ENCODE peak calls at places on chromosomes 4 and X, in six cellular contexts. One of them, this sample, is unnamed.

GRCh38 chr4:3773552-3774001 is 7.4 kb downstream of the ADRA2C start:
- DNase-seq in astrocyte of the cerebellum: no peak
- DNase-seq in GM20000: no peak
- DNase-seq in heart left ventricle: no peak
- DNase-seq in endodermal cell: no peak
- DNase-seq in colonic mucosa: no peak
- DNase-seq in this sample: no peak

GRCh38 chr4:56656346-56656643 is 24.8 kb downstream of the HOPX start:
- DNase-seq in astrocyte of the cerebellum: no peak
- DNase-seq in GM20000: peak; percentile 71
- DNase-seq in heart left ventricle: no peak
- DNase-seq in endodermal cell: peak; percentile 66
- DNase-seq in colonic mucosa: no peak
- DNase-seq in this sample: no peak

GRCh38 chr4:17324431-17324830 is 187.5 kb downstream of the QDPR start:
- DNase-seq in astrocyte of the cerebellum: peak; percentile 39
- DNase-seq in GM20000: peak; percentile 33
- DNase-seq in heart left ventricle: no peak
- DNase-seq in endodermal cell: peak; percentile 79
- DNase-seq in colonic mucosa: peak; percentile 30
- DNase-seq in this sample: no peak

GRCh38 chr4:159239534-159239933 is 136.7 kb downstream of the RAPGEF2 start:
- DNase-seq in astrocyte of the cerebellum: no peak
- DNase-seq in GM20000: no peak
- DNase-seq in heart left ventricle: no peak
- DNase-seq in endodermal cell: no peak
- DNase-seq in colonic mucosa: no peak
- DNase-seq in this sample: no peak

GRCh38 chr4:32025840-32026459 is 1305.8 kb downstream of the PCDH7 start:
- DNase-seq in astrocyte of the cerebellum: peak; percentile 38
- DNase-seq in GM20000: no peak
- DNase-seq in heart left ventricle: no peak
- DNase-seq in endodermal cell: peak; percentile 57
- DNase-seq in colonic mucosa: peak; percentile 21
- DNase-seq in this sample: no peak

GRCh38 chrX:21725916-21726315 is 32.0 kb downstream of the SMPX start:
- DNase-seq in astrocyte of the cerebellum: no peak
- DNase-seq in GM20000: no peak
- DNase-seq in heart left ventricle: no peak
- DNase-seq in endodermal cell: no peak
- DNase-seq in colonic mucosa: no peak
- DNase-seq in this sample: no peak

GRCh38 chr4:159009521-159009920 is 93.4 kb upstream of the RAPGEF2 start:
- DNase-seq in astrocyte of the cerebellum: no peak
- DNase-seq in GM20000: no peak
- DNase-seq in heart left ventricle: no peak
- DNase-seq in endodermal cell: no peak
- DNase-seq in colonic mucosa: no peak
- DNase-seq in this sample: no peak

GRCh38 chrX:27751976-27752375 is 55.8 kb upstream of the MAGEB10 start:
- DNase-seq in astrocyte of the cerebellum: no peak
- DNase-seq in GM20000: no peak
- DNase-seq in heart left ventricle: no peak
- DNase-seq in endodermal cell: no peak
- DNase-seq in colonic mucosa: no peak
- DNase-seq in this sample: no peak

GRCh38 chr4:145216532-145216931 is 36.1 kb upstream of the OTUD4 start:
- DNase-seq in astrocyte of the cerebellum: peak; percentile 16
- DNase-seq in GM20000: peak; percentile 22
- DNase-seq in heart left ventricle: no peak
- DNase-seq in endodermal cell: no peak
- DNase-seq in colonic mucosa: no peak
- DNase-seq in this sample: no peak

GRCh38 chr4:142271832-142272231 is 574.3 kb downstream of the INPP4B start:
- DNase-seq in astrocyte of the cerebellum: no peak
- DNase-seq in GM20000: no peak
- DNase-seq in heart left ventricle: no peak
- DNase-seq in endodermal cell: no peak
- DNase-seq in colonic mucosa: no peak
- DNase-seq in this sample: no peak

GRCh38 chr4:56077676-56078075 is 128.9 kb downstream of the CEP135 start:
- DNase-seq in astrocyte of the cerebellum: no peak
- DNase-seq in GM20000: no peak
- DNase-seq in heart left ventricle: no peak
- DNase-seq in endodermal cell: no peak
- DNase-seq in colonic mucosa: no peak
- DNase-seq in this sample: no peak

GRCh38 chrX:46545111-46546005 is at the start of gene ZNF674:
- DNase-seq in astrocyte of the cerebellum: peak; percentile 72
- DNase-seq in GM20000: peak; percentile 81
- DNase-seq in heart left ventricle: peak; percentile 97
- DNase-seq in endodermal cell: peak; percentile 95
- DNase-seq in colonic mucosa: peak; percentile 93
- DNase-seq in this sample: peak; percentile 91

GRCh38 chr4:127783026-127783769 is 1.1 kb downstream of the HSPA4L start:
- DNase-seq in astrocyte of the cerebellum: peak; percentile 20
- DNase-seq in GM20000: peak; percentile 50
- DNase-seq in heart left ventricle: peak; percentile 66
- DNase-seq in endodermal cell: peak; percentile 73
- DNase-seq in colonic mucosa: peak; percentile 75
- DNase-seq in this sample: no peak

GRCh38 chr4:92236907-92237306 is 66.9 kb upstream of the GRID2 start:
- DNase-seq in astrocyte of the cerebellum: no peak
- DNase-seq in GM20000: no peak
- DNase-seq in heart left ventricle: no peak
- DNase-seq in endodermal cell: no peak
- DNase-seq in colonic mucosa: no peak
- DNase-seq in this sample: no peak

GRCh38 chr4:184807797-184808718 is 17.7 kb downstream of the ACSL1 start:
- DNase-seq in astrocyte of the cerebellum: no peak
- DNase-seq in GM20000: no peak
- DNase-seq in heart left ventricle: no peak
- DNase-seq in endodermal cell: peak; percentile 83
- DNase-seq in colonic mucosa: no peak
- DNase-seq in this sample: no peak

GRCh38 chr4:36213956-36214355 is 30.4 kb downstream of the ARAP2 start:
- DNase-seq in astrocyte of the cerebellum: no peak
- DNase-seq in GM20000: no peak
- DNase-seq in heart left ventricle: no peak
- DNase-seq in endodermal cell: no peak
- DNase-seq in colonic mucosa: no peak
- DNase-seq in this sample: no peak

GRCh38 chr4:122423246-122423645 is 33.3 kb downstream of the IL2 start:
- DNase-seq in astrocyte of the cerebellum: no peak
- DNase-seq in GM20000: no peak
- DNase-seq in heart left ventricle: no peak
- DNase-seq in endodermal cell: no peak
- DNase-seq in colonic mucosa: no peak
- DNase-seq in this sample: no peak

GRCh38 chrX:43822015-43822414 is 60.2 kb downstream of the MAOB start:
- DNase-seq in astrocyte of the cerebellum: peak; percentile 12
- DNase-seq in GM20000: no peak
- DNase-seq in heart left ventricle: no peak
- DNase-seq in endodermal cell: no peak
- DNase-seq in colonic mucosa: no peak
- DNase-seq in this sample: no peak

GRCh38 chrX:66731398-66731797 is 92.5 kb upstream of the EDA2R start:
- DNase-seq in astrocyte of the cerebellum: peak; percentile 12
- DNase-seq in GM20000: peak; percentile 4
- DNase-seq in heart left ventricle: no peak
- DNase-seq in endodermal cell: no peak
- DNase-seq in colonic mucosa: no peak
- DNase-seq in this sample: no peak

GRCh38 chr4:112747035-112747434 is 110.1 kb downstream of the LARP7 start:
- DNase-seq in astrocyte of the cerebellum: no peak
- DNase-seq in GM20000: no peak
- DNase-seq in heart left ventricle: no peak
- DNase-seq in endodermal cell: peak; percentile 59
- DNase-seq in colonic mucosa: no peak
- DNase-seq in this sample: no peak

GRCh38 chr4:18882468-18882867 is 860.9 kb upstream of the LCORL start:
- DNase-seq in astrocyte of the cerebellum: peak; percentile 53
- DNase-seq in GM20000: no peak
- DNase-seq in heart left ventricle: no peak
- DNase-seq in endodermal cell: no peak
- DNase-seq in colonic mucosa: no peak
- DNase-seq in this sample: no peak

GRCh38 chr4:2172161-2172560 is 69.8 kb downstream of the HAUS3 start:
- DNase-seq in astrocyte of the cerebellum: no peak
- DNase-seq in GM20000: no peak
- DNase-seq in heart left ventricle: no peak
- DNase-seq in endodermal cell: no peak
- DNase-seq in colonic mucosa: no peak
- DNase-seq in this sample: no peak

GRCh38 chr4:6751611-6752485 is 30.7 kb upstream of the KIAA0232 start:
- DNase-seq in astrocyte of the cerebellum: no peak
- DNase-seq in GM20000: peak; percentile 59
- DNase-seq in heart left ventricle: no peak
- DNase-seq in endodermal cell: no peak
- DNase-seq in colonic mucosa: no peak
- DNase-seq in this sample: no peak

GRCh38 chrX:28756647-28757046 is 169.4 kb downstream of the IL1RAPL1 start:
- DNase-seq in astrocyte of the cerebellum: no peak
- DNase-seq in GM20000: no peak
- DNase-seq in heart left ventricle: no peak
- DNase-seq in endodermal cell: no peak
- DNase-seq in colonic mucosa: no peak
- DNase-seq in this sample: no peak

GRCh38 chr4:33160126-33160525 is 2440.0 kb downstream of the PCDH7 start:
- DNase-seq in astrocyte of the cerebellum: no peak
- DNase-seq in GM20000: no peak
- DNase-seq in heart left ventricle: no peak
- DNase-seq in endodermal cell: peak; percentile 42
- DNase-seq in colonic mucosa: no peak
- DNase-seq in this sample: no peak

GRCh38 chr4:33961751-33962150 is 2282.6 kb downstream of the ARAP2 start:
- DNase-seq in astrocyte of the cerebellum: peak; percentile 9
- DNase-seq in GM20000: no peak
- DNase-seq in heart left ventricle: no peak
- DNase-seq in endodermal cell: no peak
- DNase-seq in colonic mucosa: no peak
- DNase-seq in this sample: no peak

GRCh38 chr4:119897260-119897659 is 169.4 kb downstream of the MAD2L1 start:
- DNase-seq in astrocyte of the cerebellum: no peak
- DNase-seq in GM20000: no peak
- DNase-seq in heart left ventricle: no peak
- DNase-seq in endodermal cell: no peak
- DNase-seq in colonic mucosa: no peak
- DNase-seq in this sample: no peak

GRCh38 chrX:152926279-152926678 is 28.4 kb downstream of the ZNF185 start:
- DNase-seq in astrocyte of the cerebellum: peak; percentile 62
- DNase-seq in GM20000: peak; percentile 43
- DNase-seq in heart left ventricle: no peak
- DNase-seq in endodermal cell: peak; percentile 87
- DNase-seq in colonic mucosa: peak; percentile 47
- DNase-seq in this sample: no peak

GRCh38 chrX:31154941-31155340 is 83.1 kb upstream of the FTHL17 start:
- DNase-seq in astrocyte of the cerebellum: no peak
- DNase-seq in GM20000: no peak
- DNase-seq in heart left ventricle: no peak
- DNase-seq in endodermal cell: no peak
- DNase-seq in colonic mucosa: no peak
- DNase-seq in this sample: no peak

GRCh38 chr4:4985844-4986243 is 33.4 kb downstream of the CYTL1 start:
- DNase-seq in astrocyte of the cerebellum: no peak
- DNase-seq in GM20000: no peak
- DNase-seq in heart left ventricle: no peak
- DNase-seq in endodermal cell: peak; percentile 69
- DNase-seq in colonic mucosa: no peak
- DNase-seq in this sample: no peak
- TF ChIP-seq CTCF in astrocyte of the cerebellum: peak; percentile 22
- TF ChIP-seq CTCF in GM20000: no peak
- TF ChIP-seq CTCF in heart left ventricle: no peak
- TF ChIP-seq CTCF in endodermal cell: peak; percentile 67
- TF ChIP-seq CTCF in colonic mucosa: no peak
- TF ChIP-seq CTCF in this sample: peak; percentile 32

GRCh38 chrX:12702509-12703091 is 88.6 kb upstream of the PRPS2 start:
- DNase-seq in astrocyte of the cerebellum: no peak
- DNase-seq in GM20000: no peak
- DNase-seq in heart left ventricle: no peak
- DNase-seq in endodermal cell: peak; percentile 64
- DNase-seq in colonic mucosa: no peak
- DNase-seq in this sample: no peak
- TF ChIP-seq CTCF in astrocyte of the cerebellum: peak; percentile 31
- TF ChIP-seq CTCF in GM20000: no peak
- TF ChIP-seq CTCF in heart left ventricle: peak; percentile 22
- TF ChIP-seq CTCF in endodermal cell: peak; percentile 72
- TF ChIP-seq CTCF in colonic mucosa: peak; percentile 16
- TF ChIP-seq CTCF in this sample: peak; percentile 68

DNA sequence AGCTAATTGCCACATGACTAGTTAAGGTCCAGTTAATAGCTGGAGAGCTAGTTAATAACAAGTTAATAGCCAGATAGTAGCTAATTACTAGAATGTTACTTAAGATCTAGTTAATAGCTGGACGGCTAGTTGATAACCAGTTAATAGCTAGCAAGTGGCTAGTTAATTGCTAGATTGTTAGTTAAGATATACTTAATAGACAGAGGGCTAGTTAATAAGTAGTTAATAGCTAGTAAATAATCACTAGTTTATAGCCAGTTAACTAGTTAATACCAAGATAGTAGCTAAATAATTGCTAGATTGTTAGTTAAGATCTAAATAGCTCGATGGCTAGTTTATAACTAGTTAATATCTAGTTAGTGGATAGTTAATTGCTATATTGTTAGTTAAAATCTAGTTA is 632.6 kb upstream of the CT83 start:
- DNase-seq in astrocyte of the cerebellum: no peak
- DNase-seq in GM20000: no peak
- DNase-seq in heart left ventricle: no peak
- DNase-seq in endodermal cell: no peak
- DNase-seq in colonic mucosa: no peak
- DNase-seq in this sample: no peak
- TF ChIP-seq CTCF in astrocyte of the cerebellum: no peak
- TF ChIP-seq CTCF in GM20000: no peak
- TF ChIP-seq CTCF in heart left ventricle: no peak
- TF ChIP-seq CTCF in endodermal cell: no peak
- TF ChIP-seq CTCF in colonic mucosa: no peak
- TF ChIP-seq CTCF in this sample: no peak

DNA sequence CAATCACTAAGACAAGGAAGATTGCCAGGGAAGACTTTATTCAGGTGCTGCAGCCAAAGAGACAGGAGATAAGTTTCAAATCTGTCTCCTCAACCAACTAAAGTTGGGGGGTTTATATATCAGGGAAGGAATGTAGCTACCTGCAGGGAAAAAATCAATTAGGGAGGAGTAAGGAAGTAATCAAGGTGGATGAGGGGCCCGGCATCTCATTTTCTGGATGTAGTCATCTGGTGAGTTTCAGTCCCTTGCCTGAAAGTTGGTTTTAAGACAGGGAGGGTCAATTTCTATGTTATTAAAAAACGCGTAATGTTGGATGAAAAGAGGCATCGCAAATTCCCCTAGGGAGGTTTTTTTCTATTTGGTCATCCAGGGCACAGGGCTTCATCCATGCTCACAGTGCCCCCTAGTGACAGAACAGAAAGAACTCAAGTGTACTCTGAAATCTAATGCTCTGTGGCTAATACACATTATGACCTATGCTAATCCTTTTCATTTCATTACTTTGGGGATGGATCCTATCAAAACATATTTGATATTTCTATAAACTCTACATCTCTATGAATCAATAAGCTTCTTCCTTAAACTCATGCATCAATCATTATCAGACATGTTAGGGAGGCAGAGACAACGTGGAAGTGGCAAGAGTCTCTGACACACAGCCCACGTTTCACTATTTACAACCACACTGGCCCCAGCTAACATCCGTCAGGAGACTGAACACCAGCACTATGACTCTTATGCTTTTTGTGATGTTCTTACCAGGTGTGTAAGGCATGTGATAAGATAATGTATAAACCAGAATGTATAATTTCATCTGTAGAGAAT is 1577.0 kb upstream of the TENM3 start:
- DNase-seq in astrocyte of the cerebellum: peak; percentile 50
- DNase-seq in GM20000: peak; percentile 45
- DNase-seq in heart left ventricle: no peak
- DNase-seq in endodermal cell: peak; percentile 70
- DNase-seq in colonic mucosa: peak; percentile 24
- DNase-seq in this sample: no peak
- TF ChIP-seq CTCF in astrocyte of the cerebellum: peak; percentile 73
- TF ChIP-seq CTCF in GM20000: peak; percentile 67
- TF ChIP-seq CTCF in heart left ventricle: peak; percentile 44
- TF ChIP-seq CTCF in endodermal cell: peak; percentile 88
- TF ChIP-seq CTCF in colonic mucosa: peak; percentile 46
- TF ChIP-seq CTCF in this sample: peak; percentile 83